ENCODE peak calls at places on chromosomes 11 and 22, in ten cellular contexts. H is GM19239; A is NCI-H2171; L is stimulated activated CD4-positive, alpha-beta T cell treated with anti-CD3 and anti-CD28 coated beads, Interleukin-4, amount 100 ng/mL, for 48 hours; G is stimulated activated CD8-positive, alpha-beta memory T cell treated with anti-CD3 and anti-CD28 coated beads, Interleukin-4, amount 100 ng/mL, for 1 hour; N is lung; Z is T-helper 2 cell; S is activated CD4-positive, alpha-beta T cell treated with anti-CD3 and anti-CD28 coated beads for 48 hours; F is A549; V is activated T-cell treated with anti-CD3 and anti-CD28 coated beads for 1 hour. K is an unnamed sample.

GRCh38 chr22:43275545-43275981 is 67.6 kb downstream of the SCUBE1 start:
- DNase-seq in L (no peak), H (no peak), A (no peak), G (no peak), S (no peak), V (no peak), F (no peak), Z (no peak), N (no peak), K (no peak)

GRCh38 chr11:87352759-87353707 is 315.3 kb downstream of the TMEM135 start:
- DNase-seq in L (peak; percentile 74), V (peak; percentile 79), Z (peak; percentile 69), A (peak; percentile 49), G (peak; percentile 73), F (peak; percentile 79), H (peak; percentile 67), S (peak; percentile 93), N (peak; percentile 83), K (no peak)

GRCh38 chr11:67665537-67666302 is 8.7 kb downstream of the ALDH3B2 start:
- DNase-seq in Z (no peak), L (no peak), A (no peak), N (peak; percentile 48), F (no peak), S (no peak), H (no peak), G (no peak), V (no peak), K (no peak)

GRCh38 chr11:106827687-106828086 is 190.6 kb downstream of the GUCY1A2 start:
- DNase-seq in G (no peak), L (no peak), Z (no peak), V (no peak), H (no peak), A (no peak), N (no peak), S (no peak), F (no peak), K (no peak)

GRCh38 chr11:12496181-12497025 is 119.0 kb downstream of the PARVA start:
- DNase-seq in G (no peak), V (no peak), N (no peak), S (no peak), A (no peak), L (no peak), F (no peak), H (no peak), Z (no peak), K (no peak)

GRCh38 chr22:32695451-32695891 is 106.0 kb upstream of the TIMP3 start:
- DNase-seq in F (peak; percentile 44), H (no peak), Z (no peak), A (no peak), N (no peak), G (no peak), L (no peak), V (no peak), S (no peak), K (no peak)

GRCh38 chr22:33409134-33409533 is 351.0 kb upstream of the SYN3 start:
- DNase-seq in Z (no peak), S (no peak), A (no peak), N (no peak), V (no peak), F (no peak), L (no peak), G (no peak), H (no peak), K (no peak)

GRCh38 chr11:44622721-44623258 is 57.3 kb downstream of the CD82 start:
- DNase-seq in F (no peak), V (no peak), N (peak; percentile 25), A (no peak), G (no peak), L (no peak), S (peak; percentile 2), H (no peak), Z (no peak), K (peak; percentile 74)

GRCh38 chr11:110430267-110431211 is 791 bp downstream of the FDX1 start:
- DNase-seq in L (no peak), V (peak; percentile 1), A (no peak), H (no peak), S (peak; percentile 12), N (peak; percentile 38), F (no peak), G (peak; percentile 5), Z (peak; percentile 36), K (no peak)

GRCh38 chr22:37806409-37807338 is 1.1 kb upstream of the GCAT start:
- DNase-seq in Z (no peak), V (no peak), N (no peak), A (no peak), L (no peak), S (peak; percentile 35), H (no peak), G (no peak), F (no peak), K (no peak)

GRCh38 chr22:26547426-26547825 is 35.2 kb upstream of the TFIP11 start:
- DNase-seq in L (peak; percentile 11), N (no peak), H (no peak), S (peak; percentile 50), Z (no peak), F (no peak), V (no peak), G (no peak), A (no peak), K (no peak)

GRCh38 chr11:117519170-117519569 is 191.5 kb downstream of the CEP164 start:
- DNase-seq in Z (no peak), N (no peak), V (no peak), A (no peak), H (no peak), G (no peak), S (no peak), L (no peak), F (no peak), K (no peak)

GRCh38 chr11:72793452-72794367 is at the start of gene STARD10:
- DNase-seq in V (peak; percentile 96), A (peak; percentile 92), F (peak; percentile 94), L (peak; percentile 90), Z (peak; percentile 90), G (peak; percentile 83), N (peak; percentile 94), S (peak; percentile 95), H (peak; percentile 85), K (peak; percentile 99)

GRCh38 chr22:43990044-43990443 is 34.1 kb upstream of the PARVB start:
- DNase-seq in F (no peak), L (no peak), N (no peak), Z (no peak), V (no peak), G (no peak), A (no peak), S (no peak), H (no peak), K (no peak)

GRCh38 chr11:111426615-111427014 is 47.5 kb upstream of the POU2AF1 start:
- DNase-seq in H (no peak), L (no peak), G (no peak), N (no peak), A (peak; percentile 75), Z (no peak), S (no peak), F (no peak), V (no peak), K (no peak)

GRCh38 chr11:43686207-43686606 is 5.7 kb downstream of the HSD17B12 start:
- DNase-seq in S (no peak), F (no peak), N (no peak), H (no peak), L (no peak), V (no peak), A (no peak), G (no peak), Z (no peak), K (no peak)

GRCh38 chr22:40044870-40045834 is 50.4 kb downstream of the FAM83F start:
- DNase-seq in S (peak; percentile 82), Z (peak; percentile 71), V (peak; percentile 65), G (peak; percentile 53), A (peak; percentile 51), N (peak; percentile 45), F (peak; percentile 17), H (peak; percentile 46), L (peak; percentile 65), K (no peak)

GRCh38 chr11:134942633-134943032 is 530.6 kb upstream of the B3GAT1 start:
- DNase-seq in F (no peak), G (no peak), N (no peak), S (no peak), H (no peak), A (no peak), V (no peak), Z (no peak), L (no peak), K (peak; percentile 75)

GRCh38 chr11:117187428-117187798 is 8.9 kb downstream of the SIDT2 start:
- DNase-seq in H (no peak), G (no peak), A (no peak), F (no peak), N (no peak), L (no peak), V (no peak), Z (no peak), S (no peak), K (no peak)

GRCh38 chr11:47750725-47751124 is 16.4 kb downstream of the FNBP4 start:
- DNase-seq in H (no peak), F (no peak), G (no peak), N (no peak), Z (no peak), S (no peak), V (no peak), L (no peak), A (no peak), K (no peak)

GRCh38 chr11:99693941-99694492 is 673.3 kb downstream of the CNTN5 start:
- DNase-seq in N (no peak), S (no peak), F (peak; percentile 8), Z (no peak), L (no peak), G (no peak), V (no peak), H (no peak), A (peak; percentile 22), K (no peak)

GRCh38 chr11:125464266-125464662 is 31.8 kb downstream of the FEZ1 start:
- DNase-seq in H (no peak), L (no peak), Z (no peak), S (no peak), A (peak; percentile 3), N (no peak), V (no peak), F (peak; percentile 20), G (no peak), K (no peak)

GRCh38 chr11:29183301-29183700 is 833.5 kb downstream of the KCNA4 start:
- DNase-seq in S (no peak), V (no peak), Z (no peak), N (no peak), F (no peak), H (no peak), A (no peak), L (no peak), G (no peak), K (no peak)

GRCh38 chr11:47566166-47566546 is 757 bp downstream of the PTPMT1 start:
- DNase-seq in F (no peak), S (no peak), N (no peak), V (no peak), Z (no peak), H (no peak), G (no peak), L (no peak), A (no peak), K (no peak)

GRCh38 chr11:8018742-8019631 is 31.9 kb downstream of the EIF3F start:
- DNase-seq in G (peak; percentile 17), Z (peak; percentile 76), N (no peak), V (peak; percentile 62), A (peak; percentile 41), L (peak; percentile 41), S (peak; percentile 65), F (peak; percentile 51), H (no peak), K (peak; percentile 93)

GRCh38 chr22:43376765-43377485 is 33.8 kb upstream of the SCUBE1 start:
- DNase-seq in L (no peak), F (no peak), G (no peak), S (peak; percentile 12), N (no peak), H (peak; percentile 45), A (no peak), V (peak; percentile 10), Z (no peak), K (no peak)